ENCODE peak calls at places on chromosomes 16 and 17, in nine cellular contexts. One of them, this sample, is unnamed.

GRCh38 chr16:71629617-71630016 is 3.6 kb downstream of the MARVELD3 start:
- DNase-seq in omental fat pad: no peak
- DNase-seq in fibroblast of the conjunctiva: no peak
- DNase-seq in myocyte: peak
- DNase-seq in NCI-H510A treated with DMSO at 0.1 percent for 48 hours: peak
- DNase-seq in T-helper 2 cell: no peak
- DNase-seq in KG1: no peak
- DNase-seq in NCI-H524 treated with DMSO at 0.1 percent for 48 hours: no peak
- DNase-seq in stimulated activated CD8-positive, alpha-beta memory T cell treated with anti-CD3 and anti-CD28 coated beads, Interleukin-4, amount 100 ng/mL, for 24 hours: no peak
- DNase-seq in this sample: no peak

GRCh38 chr16:79492036-79492435 is 108.5 kb downstream of the MAF start:
- DNase-seq in omental fat pad: no peak
- DNase-seq in fibroblast of the conjunctiva: no peak
- DNase-seq in myocyte: no peak
- DNase-seq in NCI-H510A treated with DMSO at 0.1 percent for 48 hours: no peak
- DNase-seq in T-helper 2 cell: no peak
- DNase-seq in KG1: no peak
- DNase-seq in NCI-H524 treated with DMSO at 0.1 percent for 48 hours: no peak
- DNase-seq in stimulated activated CD8-positive, alpha-beta memory T cell treated with anti-CD3 and anti-CD28 coated beads, Interleukin-4, amount 100 ng/mL, for 24 hours: no peak
- DNase-seq in this sample: no peak

GRCh38 chr16:19909750-19910322 is 25.2 kb upstream of the GPRC5B start:
- DNase-seq in omental fat pad: no peak
- DNase-seq in fibroblast of the conjunctiva: no peak
- DNase-seq in myocyte: no peak
- DNase-seq in NCI-H510A treated with DMSO at 0.1 percent for 48 hours: no peak
- DNase-seq in T-helper 2 cell: no peak
- DNase-seq in KG1: no peak
- DNase-seq in NCI-H524 treated with DMSO at 0.1 percent for 48 hours: no peak
- DNase-seq in stimulated activated CD8-positive, alpha-beta memory T cell treated with anti-CD3 and anti-CD28 coated beads, Interleukin-4, amount 100 ng/mL, for 24 hours: no peak
- DNase-seq in this sample: no peak

GRCh38 chr17:41417576-41418015 is 6.8 kb downstream of the KRT37 start:
- DNase-seq in omental fat pad: no peak
- DNase-seq in fibroblast of the conjunctiva: no peak
- DNase-seq in myocyte: no peak
- DNase-seq in NCI-H510A treated with DMSO at 0.1 percent for 48 hours: peak
- DNase-seq in T-helper 2 cell: no peak
- DNase-seq in KG1: no peak
- DNase-seq in NCI-H524 treated with DMSO at 0.1 percent for 48 hours: no peak
- DNase-seq in stimulated activated CD8-positive, alpha-beta memory T cell treated with anti-CD3 and anti-CD28 coated beads, Interleukin-4, amount 100 ng/mL, for 24 hours: no peak
- DNase-seq in this sample: no peak

GRCh38 chr17:43766413-43767052 is 7.9 kb upstream of the SOST start:
- DNase-seq in omental fat pad: peak
- DNase-seq in fibroblast of the conjunctiva: no peak
- DNase-seq in myocyte: peak
- DNase-seq in NCI-H510A treated with DMSO at 0.1 percent for 48 hours: peak
- DNase-seq in T-helper 2 cell: peak
- DNase-seq in KG1: no peak
- DNase-seq in NCI-H524 treated with DMSO at 0.1 percent for 48 hours: no peak
- DNase-seq in stimulated activated CD8-positive, alpha-beta memory T cell treated with anti-CD3 and anti-CD28 coated beads, Interleukin-4, amount 100 ng/mL, for 24 hours: peak
- DNase-seq in this sample: no peak

GRCh38 chr16:84905965-84906460 is 86.2 kb downstream of the CRISPLD2 start:
- DNase-seq in omental fat pad: no peak
- DNase-seq in fibroblast of the conjunctiva: no peak
- DNase-seq in myocyte: peak
- DNase-seq in NCI-H510A treated with DMSO at 0.1 percent for 48 hours: no peak
- DNase-seq in T-helper 2 cell: no peak
- DNase-seq in KG1: no peak
- DNase-seq in NCI-H524 treated with DMSO at 0.1 percent for 48 hours: peak
- DNase-seq in stimulated activated CD8-positive, alpha-beta memory T cell treated with anti-CD3 and anti-CD28 coated beads, Interleukin-4, amount 100 ng/mL, for 24 hours: no peak
- DNase-seq in this sample: no peak

GRCh38 chr17:82370471-82371332 is 863 bp upstream of the UTS2R start:
- DNase-seq in omental fat pad: no peak
- DNase-seq in fibroblast of the conjunctiva: no peak
- DNase-seq in myocyte: no peak
- DNase-seq in NCI-H510A treated with DMSO at 0.1 percent for 48 hours: no peak
- DNase-seq in T-helper 2 cell: no peak
- DNase-seq in KG1: no peak
- DNase-seq in NCI-H524 treated with DMSO at 0.1 percent for 48 hours: no peak
- DNase-seq in stimulated activated CD8-positive, alpha-beta memory T cell treated with anti-CD3 and anti-CD28 coated beads, Interleukin-4, amount 100 ng/mL, for 24 hours: no peak
- DNase-seq in this sample: no peak

GRCh38 chr16:497258-497657 is 30.3 kb upstream of the CAPN15 start:
- DNase-seq in omental fat pad: no peak
- DNase-seq in fibroblast of the conjunctiva: no peak
- DNase-seq in myocyte: no peak
- DNase-seq in NCI-H510A treated with DMSO at 0.1 percent for 48 hours: no peak
- DNase-seq in T-helper 2 cell: no peak
- DNase-seq in KG1: no peak
- DNase-seq in NCI-H524 treated with DMSO at 0.1 percent for 48 hours: no peak
- DNase-seq in stimulated activated CD8-positive, alpha-beta memory T cell treated with anti-CD3 and anti-CD28 coated beads, Interleukin-4, amount 100 ng/mL, for 24 hours: no peak
- DNase-seq in this sample: no peak

GRCh38 chr17:41656249-41657023 is 32.1 kb upstream of the KRT17 start:
- DNase-seq in omental fat pad: no peak
- DNase-seq in fibroblast of the conjunctiva: no peak
- DNase-seq in myocyte: no peak
- DNase-seq in NCI-H510A treated with DMSO at 0.1 percent for 48 hours: no peak
- DNase-seq in T-helper 2 cell: no peak
- DNase-seq in KG1: no peak
- DNase-seq in NCI-H524 treated with DMSO at 0.1 percent for 48 hours: no peak
- DNase-seq in stimulated activated CD8-positive, alpha-beta memory T cell treated with anti-CD3 and anti-CD28 coated beads, Interleukin-4, amount 100 ng/mL, for 24 hours: no peak
- DNase-seq in this sample: no peak

GRCh38 chr17:12627177-12627629 is 38.5 kb upstream of the MYOCD start:
- DNase-seq in omental fat pad: peak
- DNase-seq in fibroblast of the conjunctiva: peak
- DNase-seq in myocyte: peak
- DNase-seq in NCI-H510A treated with DMSO at 0.1 percent for 48 hours: no peak
- DNase-seq in T-helper 2 cell: no peak
- DNase-seq in KG1: no peak
- DNase-seq in NCI-H524 treated with DMSO at 0.1 percent for 48 hours: no peak
- DNase-seq in stimulated activated CD8-positive, alpha-beta memory T cell treated with anti-CD3 and anti-CD28 coated beads, Interleukin-4, amount 100 ng/mL, for 24 hours: no peak
- DNase-seq in this sample: no peak

GRCh38 chr16:57384248-57385070 is 12.2 kb downstream of the CX3CL1 start:
- DNase-seq in omental fat pad: no peak
- DNase-seq in fibroblast of the conjunctiva: no peak
- DNase-seq in myocyte: no peak
- DNase-seq in NCI-H510A treated with DMSO at 0.1 percent for 48 hours: no peak
- DNase-seq in T-helper 2 cell: no peak
- DNase-seq in KG1: no peak
- DNase-seq in NCI-H524 treated with DMSO at 0.1 percent for 48 hours: no peak
- DNase-seq in stimulated activated CD8-positive, alpha-beta memory T cell treated with anti-CD3 and anti-CD28 coated beads, Interleukin-4, amount 100 ng/mL, for 24 hours: no peak
- DNase-seq in this sample: no peak

GRCh38 chr16:57266531-57267268 is 17.8 kb downstream of the PLLP start:
- DNase-seq in omental fat pad: no peak
- DNase-seq in fibroblast of the conjunctiva: no peak
- DNase-seq in myocyte: no peak
- DNase-seq in NCI-H510A treated with DMSO at 0.1 percent for 48 hours: no peak
- DNase-seq in T-helper 2 cell: no peak
- DNase-seq in KG1: no peak
- DNase-seq in NCI-H524 treated with DMSO at 0.1 percent for 48 hours: no peak
- DNase-seq in stimulated activated CD8-positive, alpha-beta memory T cell treated with anti-CD3 and anti-CD28 coated beads, Interleukin-4, amount 100 ng/mL, for 24 hours: no peak
- DNase-seq in this sample: no peak

GRCh38 chr17:57480438-57481196 is 224.3 kb downstream of the MSI2 start:
- DNase-seq in omental fat pad: no peak
- DNase-seq in fibroblast of the conjunctiva: no peak
- DNase-seq in myocyte: peak
- DNase-seq in NCI-H510A treated with DMSO at 0.1 percent for 48 hours: no peak
- DNase-seq in T-helper 2 cell: no peak
- DNase-seq in KG1: no peak
- DNase-seq in NCI-H524 treated with DMSO at 0.1 percent for 48 hours: no peak
- DNase-seq in stimulated activated CD8-positive, alpha-beta memory T cell treated with anti-CD3 and anti-CD28 coated beads, Interleukin-4, amount 100 ng/mL, for 24 hours: no peak
- DNase-seq in this sample: no peak

GRCh38 chr17:30545024-30545423 is 67.8 kb downstream of the GOSR1 start:
- DNase-seq in omental fat pad: no peak
- DNase-seq in fibroblast of the conjunctiva: no peak
- DNase-seq in myocyte: no peak
- DNase-seq in NCI-H510A treated with DMSO at 0.1 percent for 48 hours: no peak
- DNase-seq in T-helper 2 cell: no peak
- DNase-seq in KG1: no peak
- DNase-seq in NCI-H524 treated with DMSO at 0.1 percent for 48 hours: no peak
- DNase-seq in stimulated activated CD8-positive, alpha-beta memory T cell treated with anti-CD3 and anti-CD28 coated beads, Interleukin-4, amount 100 ng/mL, for 24 hours: no peak
- DNase-seq in this sample: no peak

GRCh38 chr16:57147381-57148191 is 38.3 kb downstream of the PSME3IP1 start:
- DNase-seq in omental fat pad: peak
- DNase-seq in fibroblast of the conjunctiva: peak
- DNase-seq in myocyte: peak
- DNase-seq in NCI-H510A treated with DMSO at 0.1 percent for 48 hours: no peak
- DNase-seq in T-helper 2 cell: no peak
- DNase-seq in KG1: peak
- DNase-seq in NCI-H524 treated with DMSO at 0.1 percent for 48 hours: no peak
- DNase-seq in stimulated activated CD8-positive, alpha-beta memory T cell treated with anti-CD3 and anti-CD28 coated beads, Interleukin-4, amount 100 ng/mL, for 24 hours: no peak
- DNase-seq in this sample: no peak

GRCh38 chr17:51000835-51001638 is 119.6 kb downstream of the SPAG9 start:
- DNase-seq in omental fat pad: no peak
- DNase-seq in fibroblast of the conjunctiva: peak
- DNase-seq in myocyte: peak
- DNase-seq in NCI-H510A treated with DMSO at 0.1 percent for 48 hours: peak
- DNase-seq in T-helper 2 cell: no peak
- DNase-seq in KG1: no peak
- DNase-seq in NCI-H524 treated with DMSO at 0.1 percent for 48 hours: peak
- DNase-seq in stimulated activated CD8-positive, alpha-beta memory T cell treated with anti-CD3 and anti-CD28 coated beads, Interleukin-4, amount 100 ng/mL, for 24 hours: no peak
- DNase-seq in this sample: peak

GRCh38 chr17:29112780-29113295 is 67.4 kb downstream of the MYO18A start:
- DNase-seq in omental fat pad: no peak
- DNase-seq in fibroblast of the conjunctiva: peak
- DNase-seq in myocyte: peak
- DNase-seq in NCI-H510A treated with DMSO at 0.1 percent for 48 hours: no peak
- DNase-seq in T-helper 2 cell: no peak
- DNase-seq in KG1: no peak
- DNase-seq in NCI-H524 treated with DMSO at 0.1 percent for 48 hours: peak
- DNase-seq in stimulated activated CD8-positive, alpha-beta memory T cell treated with anti-CD3 and anti-CD28 coated beads, Interleukin-4, amount 100 ng/mL, for 24 hours: no peak
- DNase-seq in this sample: no peak

GRCh38 chr16:50878966-50879615 is 137.2 kb downstream of the CYLD start:
- DNase-seq in omental fat pad: no peak
- DNase-seq in fibroblast of the conjunctiva: no peak
- DNase-seq in myocyte: no peak
- DNase-seq in NCI-H510A treated with DMSO at 0.1 percent for 48 hours: no peak
- DNase-seq in T-helper 2 cell: no peak
- DNase-seq in KG1: no peak
- DNase-seq in NCI-H524 treated with DMSO at 0.1 percent for 48 hours: no peak
- DNase-seq in stimulated activated CD8-positive, alpha-beta memory T cell treated with anti-CD3 and anti-CD28 coated beads, Interleukin-4, amount 100 ng/mL, for 24 hours: no peak
- DNase-seq in this sample: peak

GRCh38 chr17:56891751-56892150 is 22.1 kb downstream of the TRIM25 start:
- DNase-seq in omental fat pad: no peak
- DNase-seq in fibroblast of the conjunctiva: no peak
- DNase-seq in myocyte: no peak
- DNase-seq in NCI-H510A treated with DMSO at 0.1 percent for 48 hours: no peak
- DNase-seq in T-helper 2 cell: peak
- DNase-seq in KG1: no peak
- DNase-seq in NCI-H524 treated with DMSO at 0.1 percent for 48 hours: no peak
- DNase-seq in stimulated activated CD8-positive, alpha-beta memory T cell treated with anti-CD3 and anti-CD28 coated beads, Interleukin-4, amount 100 ng/mL, for 24 hours: peak
- DNase-seq in this sample: no peak

GRCh38 chr16:52237823-52238222 is 309.1 kb downstream of the TOX3 start:
- DNase-seq in omental fat pad: no peak
- DNase-seq in fibroblast of the conjunctiva: no peak
- DNase-seq in myocyte: no peak
- DNase-seq in NCI-H510A treated with DMSO at 0.1 percent for 48 hours: no peak
- DNase-seq in T-helper 2 cell: no peak
- DNase-seq in KG1: no peak
- DNase-seq in NCI-H524 treated with DMSO at 0.1 percent for 48 hours: no peak
- DNase-seq in stimulated activated CD8-positive, alpha-beta memory T cell treated with anti-CD3 and anti-CD28 coated beads, Interleukin-4, amount 100 ng/mL, for 24 hours: no peak
- DNase-seq in this sample: no peak

GRCh38 chr16:29694384-29695195 is 15.6 kb downstream of the QPRT start:
- DNase-seq in omental fat pad: no peak
- DNase-seq in fibroblast of the conjunctiva: peak
- DNase-seq in myocyte: peak
- DNase-seq in NCI-H510A treated with DMSO at 0.1 percent for 48 hours: no peak
- DNase-seq in T-helper 2 cell: no peak
- DNase-seq in KG1: no peak
- DNase-seq in NCI-H524 treated with DMSO at 0.1 percent for 48 hours: no peak
- DNase-seq in stimulated activated CD8-positive, alpha-beta memory T cell treated with anti-CD3 and anti-CD28 coated beads, Interleukin-4, amount 100 ng/mL, for 24 hours: no peak
- DNase-seq in this sample: no peak

GRCh38 chr17:57530508-57530907 is 214.6 kb downstream of the CCDC182 start:
- DNase-seq in omental fat pad: no peak
- DNase-seq in fibroblast of the conjunctiva: no peak
- DNase-seq in myocyte: no peak
- DNase-seq in NCI-H510A treated with DMSO at 0.1 percent for 48 hours: no peak
- DNase-seq in T-helper 2 cell: no peak
- DNase-seq in KG1: no peak
- DNase-seq in NCI-H524 treated with DMSO at 0.1 percent for 48 hours: no peak
- DNase-seq in stimulated activated CD8-positive, alpha-beta memory T cell treated with anti-CD3 and anti-CD28 coated beads, Interleukin-4, amount 100 ng/mL, for 24 hours: no peak
- DNase-seq in this sample: no peak

GRCh38 chr16:86609115-86609514 is 30.8 kb downstream of the FOXL1 start:
- DNase-seq in omental fat pad: no peak
- DNase-seq in fibroblast of the conjunctiva: no peak
- DNase-seq in myocyte: peak
- DNase-seq in NCI-H510A treated with DMSO at 0.1 percent for 48 hours: no peak
- DNase-seq in T-helper 2 cell: no peak
- DNase-seq in KG1: no peak
- DNase-seq in NCI-H524 treated with DMSO at 0.1 percent for 48 hours: no peak
- DNase-seq in stimulated activated CD8-positive, alpha-beta memory T cell treated with anti-CD3 and anti-CD28 coated beads, Interleukin-4, amount 100 ng/mL, for 24 hours: no peak
- DNase-seq in this sample: no peak

GRCh38 chr17:8909621-8910292 is 42.3 kb upstream of the PIK3R6 start:
- DNase-seq in omental fat pad: no peak
- DNase-seq in fibroblast of the conjunctiva: no peak
- DNase-seq in myocyte: no peak
- DNase-seq in NCI-H510A treated with DMSO at 0.1 percent for 48 hours: no peak
- DNase-seq in T-helper 2 cell: no peak
- DNase-seq in KG1: no peak
- DNase-seq in NCI-H524 treated with DMSO at 0.1 percent for 48 hours: no peak
- DNase-seq in stimulated activated CD8-positive, alpha-beta memory T cell treated with anti-CD3 and anti-CD28 coated beads, Interleukin-4, amount 100 ng/mL, for 24 hours: no peak
- DNase-seq in this sample: no peak

GRCh38 chr16:14436410-14436955 is 193.6 kb downstream of the PARN start:
- DNase-seq in omental fat pad: no peak
- DNase-seq in fibroblast of the conjunctiva: no peak
- DNase-seq in myocyte: peak
- DNase-seq in NCI-H510A treated with DMSO at 0.1 percent for 48 hours: no peak
- DNase-seq in T-helper 2 cell: no peak
- DNase-seq in KG1: no peak
- DNase-seq in NCI-H524 treated with DMSO at 0.1 percent for 48 hours: peak
- DNase-seq in stimulated activated CD8-positive, alpha-beta memory T cell treated with anti-CD3 and anti-CD28 coated beads, Interleukin-4, amount 100 ng/mL, for 24 hours: no peak
- DNase-seq in this sample: peak

GRCh38 chr17:67601897-67602296 is 115.8 kb upstream of the NOL11 start:
- DNase-seq in omental fat pad: no peak
- DNase-seq in fibroblast of the conjunctiva: no peak
- DNase-seq in myocyte: no peak
- DNase-seq in NCI-H510A treated with DMSO at 0.1 percent for 48 hours: no peak
- DNase-seq in T-helper 2 cell: no peak
- DNase-seq in KG1: no peak
- DNase-seq in NCI-H524 treated with DMSO at 0.1 percent for 48 hours: no peak
- DNase-seq in stimulated activated CD8-positive, alpha-beta memory T cell treated with anti-CD3 and anti-CD28 coated beads, Interleukin-4, amount 100 ng/mL, for 24 hours: no peak
- DNase-seq in this sample: no peak

GRCh38 chr17:73533801-73534574 is 110.3 kb downstream of the SDK2 start:
- DNase-seq in omental fat pad: no peak
- DNase-seq in fibroblast of the conjunctiva: no peak
- DNase-seq in myocyte: no peak
- DNase-seq in NCI-H510A treated with DMSO at 0.1 percent for 48 hours: no peak
- DNase-seq in T-helper 2 cell: no peak
- DNase-seq in KG1: no peak
- DNase-seq in NCI-H524 treated with DMSO at 0.1 percent for 48 hours: peak
- DNase-seq in stimulated activated CD8-positive, alpha-beta memory T cell treated with anti-CD3 and anti-CD28 coated beads, Interleukin-4, amount 100 ng/mL, for 24 hours: no peak
- DNase-seq in this sample: no peak

GRCh38 chr17:19238167-19238505 is 970 bp downstream of the EPN2 start:
- DNase-seq in omental fat pad: peak
- DNase-seq in fibroblast of the conjunctiva: no peak
- DNase-seq in myocyte: no peak
- DNase-seq in NCI-H510A treated with DMSO at 0.1 percent for 48 hours: peak
- DNase-seq in T-helper 2 cell: no peak
- DNase-seq in KG1: no peak
- DNase-seq in NCI-H524 treated with DMSO at 0.1 percent for 48 hours: no peak
- DNase-seq in stimulated activated CD8-positive, alpha-beta memory T cell treated with anti-CD3 and anti-CD28 coated beads, Interleukin-4, amount 100 ng/mL, for 24 hours: no peak
- DNase-seq in this sample: no peak

GRCh38 chr16:50547340-50547865 is 793 bp upstream of the NKD1 start:
- DNase-seq in omental fat pad: no peak
- DNase-seq in fibroblast of the conjunctiva: no peak
- DNase-seq in myocyte: no peak
- DNase-seq in NCI-H510A treated with DMSO at 0.1 percent for 48 hours: peak
- DNase-seq in T-helper 2 cell: peak
- DNase-seq in KG1: no peak
- DNase-seq in NCI-H524 treated with DMSO at 0.1 percent for 48 hours: peak
- DNase-seq in stimulated activated CD8-positive, alpha-beta memory T cell treated with anti-CD3 and anti-CD28 coated beads, Interleukin-4, amount 100 ng/mL, for 24 hours: peak
- DNase-seq in this sample: no peak

GRCh38 chr17:82822281-82822680 is 17.5 kb downstream of the ZNF750 start:
- DNase-seq in omental fat pad: no peak
- DNase-seq in fibroblast of the conjunctiva: no peak
- DNase-seq in myocyte: no peak
- DNase-seq in NCI-H510A treated with DMSO at 0.1 percent for 48 hours: no peak
- DNase-seq in T-helper 2 cell: no peak
- DNase-seq in KG1: no peak
- DNase-seq in NCI-H524 treated with DMSO at 0.1 percent for 48 hours: no peak
- DNase-seq in stimulated activated CD8-positive, alpha-beta memory T cell treated with anti-CD3 and anti-CD28 coated beads, Interleukin-4, amount 100 ng/mL, for 24 hours: no peak
- DNase-seq in this sample: no peak

GRCh38 chr17:68351395-68351794 is 60.1 kb downstream of the ARSG start:
- DNase-seq in omental fat pad: no peak
- DNase-seq in fibroblast of the conjunctiva: no peak
- DNase-seq in myocyte: no peak
- DNase-seq in NCI-H510A treated with DMSO at 0.1 percent for 48 hours: no peak
- DNase-seq in T-helper 2 cell: no peak
- DNase-seq in KG1: no peak
- DNase-seq in NCI-H524 treated with DMSO at 0.1 percent for 48 hours: no peak
- DNase-seq in stimulated activated CD8-positive, alpha-beta memory T cell treated with anti-CD3 and anti-CD28 coated beads, Interleukin-4, amount 100 ng/mL, for 24 hours: no peak
- DNase-seq in this sample: no peak